ENCODE peak calls at places on chromosomes 7 and 10, in five cellular contexts. F, G, V, I and B are unnamed samples.

GRCh38 chr10:118900617-118901016 is 128.9 kb upstream of the NANOS1 start:
- DNase-seq in V (no peak), G (no peak), I (no peak), F (no peak), B (no peak)

GRCh38 chr7:69706070-69706469 is 107.8 kb downstream of the AUTS2 start:
- DNase-seq in F (no peak), G (no peak), V (no peak), I (no peak), B (no peak)

GRCh38 chr7:142961973-142962913 is at the start of gene KEL:
- DNase-seq in F (no peak), I (no peak), G (no peak), V (no peak), B (no peak)

GRCh38 chr7:157895520-157896375 is 558.9 kb downstream of the DNAJB6 start:
- DNase-seq in I (no peak), F (no peak), V (no peak), G (peak), B (no peak)

GRCh38 chr7:706721-707120 is 19.8 kb upstream of the DNAAF5 start:
- DNase-seq in G (peak), I (no peak), V (no peak), F (no peak), B (no peak)

GRCh38 chr10:69636626-69637550 is 6.8 kb downstream of the FAM241B start:
- DNase-seq in V (no peak), I (no peak), G (peak), F (peak), B (peak)

GRCh38 chr10:8402469-8403074 is 348.1 kb downstream of the GATA3 start:
- DNase-seq in V (no peak), F (no peak), G (no peak), I (no peak), B (no peak)

GRCh38 chr10:4561301-4561700 is 264.7 kb upstream of the AKR1E2 start:
- DNase-seq in I (no peak), V (no peak), F (no peak), G (no peak), B (no peak)

GRCh38 chr7:17608114-17608833 is 309.8 kb downstream of the AHR start:
- DNase-seq in F (no peak), I (no peak), G (no peak), V (no peak), B (no peak)

GRCh38 chr7:133530682-133531081 is 277.8 kb downstream of the EXOC4 start:
- DNase-seq in V (no peak), G (no peak), I (no peak), F (no peak), B (no peak)

GRCh38 chr10:111983970-111984525 is 199.5 kb downstream of the GPAM start:
- DNase-seq in G (no peak), F (no peak), I (no peak), V (no peak), B (no peak)

GRCh38 chr10:101694674-101695403 is at the start of gene FBXW4:
- DNase-seq in V (peak), F (no peak), I (peak), G (peak), B (peak)

GRCh38 chr7:66682350-66683093 is 53.8 kb downstream of the KCTD7 start:
- DNase-seq in I (no peak), V (no peak), F (no peak), G (peak), B (peak)

GRCh38 chr7:98106647-98107312 is at the start of gene LMTK2:
- DNase-seq in I (peak), V (peak), G (peak), F (peak), B (peak)

GRCh38 chr7:188174-188573 is 4.2 kb upstream of the FAM20C start:
- DNase-seq in G (no peak), F (no peak), I (no peak), V (no peak), B (no peak)

GRCh38 chr7:155448632-155449007 is 9.3 kb upstream of the EN2 start:
- DNase-seq in V (no peak), G (no peak), I (no peak), F (no peak), B (no peak)

GRCh38 chr10:110311357-110311949 is 6.7 kb upstream of the SMNDC1 start:
- DNase-seq in F (peak), V (no peak), G (no peak), I (no peak), B (peak)